ENCODE peak calls at places on chromosomes 2 and 18, in ten cellular contexts. D, K, C, L, M, F, J, H, Z and P are unnamed samples.

GRCh38 chr2:206217162-206217561 is 57.3 kb upstream of the ZDBF2 start:
- DNase-seq in D (no peak), K (no peak), C (no peak), L (no peak), M (no peak), F (no peak), J (no peak), H (no peak), Z (no peak), P (no peak)

GRCh38 chr2:46549159-46549902 is 70.0 kb downstream of the TMEM247 start:
- DNase-seq in D (no peak), K (no peak), C (no peak), L (no peak), M (no peak), F (no peak), J (no peak), H (no peak), Z (no peak), P (no peak)

GRCh38 chr18:62301322-62301721 is 23.8 kb upstream of the TNFRSF11A start:
- DNase-seq in D (no peak), K (no peak), C (no peak), L (no peak), M (no peak), F (no peak), J (no peak), H (no peak), Z (no peak), P (no peak)

GRCh38 chr18:58843662-58844035 is 21.0 kb upstream of the ZNF532 start:
- DNase-seq in D (no peak), K (no peak), C (no peak), L (no peak), M (no peak), F (no peak), J (no peak), H (no peak), Z (no peak), P (no peak)

GRCh38 chr18:79393626-79394401 is 1.9 kb upstream of the NFATC1 start:
- DNase-seq in D (peak; percentile 89), K (peak; percentile 71), C (peak; percentile 91), L (peak; percentile 96), M (peak; percentile 83), F (peak; percentile 71), J (peak; percentile 96), H (peak; percentile 74), Z (peak; percentile 89), P (peak; percentile 90)

GRCh38 chr18:31273812-31274527 is 44.0 kb upstream of the DSG1 start:
- DNase-seq in D (no peak), K (peak; percentile 20), C (no peak), L (no peak), M (no peak), F (no peak), J (no peak), H (no peak), Z (no peak), P (no peak)

GRCh38 chr18:79600141-79600540 is 79.5 kb upstream of the CTDP1 start:
- DNase-seq in D (no peak), K (no peak), C (peak; percentile 3), L (no peak), M (no peak), F (no peak), J (no peak), H (no peak), Z (peak; percentile 69), P (peak; percentile 11)

GRCh38 chr2:143489135-143489534 is 359.9 kb downstream of the ARHGAP15 start:
- DNase-seq in D (no peak), K (no peak), C (no peak), L (no peak), M (no peak), F (no peak), J (no peak), H (peak; percentile 93), Z (no peak), P (no peak)

GRCh38 chr18:75173125-75173432 is 35.9 kb downstream of the PTGR3 start:
- DNase-seq in D (no peak), K (no peak), C (no peak), L (no peak), M (no peak), F (no peak), J (no peak), H (peak; percentile 17), Z (no peak), P (no peak)

GRCh38 chr2:164110518-164110917 is 374.7 kb upstream of the FIGN start:
- DNase-seq in D (no peak), K (no peak), C (no peak), L (no peak), M (no peak), F (no peak), J (no peak), H (no peak), Z (no peak), P (no peak)

GRCh38 chr2:176174850-176175728 is 13.4 kb upstream of the HOXD1 start:
- DNase-seq in D (no peak), K (no peak), C (no peak), L (peak; percentile 71), M (no peak), F (no peak), J (no peak), H (no peak), Z (no peak), P (no peak)

GRCh38 chr2:170878505-170878904 is 50.5 kb upstream of the GORASP2 start:
- DNase-seq in D (no peak), K (no peak), C (no peak), L (no peak), M (no peak), F (no peak), J (no peak), H (no peak), Z (no peak), P (no peak)

DNA sequence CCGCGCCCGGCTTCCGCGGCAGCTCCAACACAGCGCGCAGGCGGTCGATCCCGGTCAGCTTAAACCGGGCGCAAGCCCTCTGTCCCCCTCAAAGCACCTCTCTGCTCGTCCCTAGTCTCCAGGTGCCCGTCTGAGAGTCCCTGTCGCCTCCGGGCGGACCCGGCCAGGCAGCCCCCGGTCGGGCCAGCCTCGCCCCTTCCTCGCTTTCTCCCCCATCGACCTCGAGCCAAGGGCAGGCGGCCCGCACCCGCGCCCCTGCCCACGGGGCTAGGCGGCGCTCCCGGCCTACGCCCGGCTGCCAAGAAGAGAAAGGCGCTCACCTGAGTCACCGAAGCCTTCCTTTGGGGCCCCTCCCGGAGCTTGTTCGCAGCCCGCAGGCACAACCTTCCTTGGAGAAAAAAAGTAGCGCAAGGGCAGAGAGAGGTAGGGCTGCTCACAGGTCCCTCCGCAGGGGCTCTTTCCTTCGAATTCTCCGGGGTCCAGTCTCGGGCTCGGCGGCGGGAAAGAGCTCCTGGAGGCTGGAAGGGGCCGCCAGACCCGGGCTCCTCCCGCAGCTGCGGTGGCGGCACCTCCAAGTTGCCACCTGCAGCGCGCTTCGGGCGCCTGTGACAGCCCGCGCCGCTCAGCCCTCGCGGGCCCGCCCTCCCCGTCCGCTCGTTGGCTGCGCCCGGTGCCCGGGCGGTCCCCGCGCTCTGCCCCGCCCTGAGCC is 86.4 kb upstream of the EPB41L3 start:
- DNase-seq in D (peak; percentile 23), K (peak; percentile 25), C (peak; percentile 75), L (peak; percentile 71), M (peak; percentile 50), F (peak; percentile 58), J (peak; percentile 86), H (peak; percentile 41), Z (peak; percentile 80), P (peak; percentile 52)
- H3K4me3 ChIP-seq in D (peak overlapping the region; percentile 66), K (peak overlapping the region; percentile 43), C (peak overlapping the region; percentile 15), L (peak overlapping the region; percentile 40), M (peak overlapping the region; percentile 88), F (peak overlapping the region; percentile 49), J (peak overlapping the region; percentile 56), H (peak overlapping the region; percentile 60), Z (peak overlapping the region; percentile 60), P (peak overlapping the region; percentile 59)

GRCh38 chr2:128778843-128779242 is 460.2 kb upstream of the HS6ST1 start:
- DNase-seq in D (no peak), K (no peak), C (no peak), L (no peak), M (no peak), F (no peak), J (no peak), H (no peak), Z (no peak), P (no peak)
- TF ChIP-seq POLR2A in D (no peak), K (no peak), C (no peak), L (no peak), M (no peak), F (no peak), J (no peak), H (no peak), Z (no peak), P (no peak)

GRCh38 chr18:54261894-54262293 is 7.4 kb upstream of the POLI start:
- DNase-seq in D (no peak), K (no peak), C (no peak), L (no peak), M (no peak), F (no peak), J (no peak), H (no peak), Z (no peak), P (no peak)

GRCh38 chr18:54255141-54255540 is 14.2 kb upstream of the POLI start:
- DNase-seq in D (no peak), K (no peak), C (no peak), L (no peak), M (no peak), F (no peak), J (no peak), H (no peak), Z (no peak), P (no peak)

GRCh38 chr18:54254265-54254758 is 15.0 kb upstream of the POLI start:
- DNase-seq in D (no peak), K (peak; percentile 53), C (peak; percentile 48), L (no peak), M (no peak), F (peak; percentile 45), J (no peak), H (peak; percentile 20), Z (no peak), P (no peak)

GRCh38 chr18:54260376-54261072 is 8.8 kb upstream of the POLI start:
- DNase-seq in D (no peak), K (no peak), C (peak; percentile 32), L (no peak), M (no peak), F (no peak), J (no peak), H (no peak), Z (no peak), P (no peak)

GRCh38 chr18:54257015-54257414 is 12.3 kb upstream of the POLI start:
- DNase-seq in D (no peak), K (no peak), C (no peak), L (no peak), M (no peak), F (no peak), J (no peak), H (no peak), Z (no peak), P (no peak)
- H3K4me1 ChIP-seq in D (no peaks in the 10 kb centered on the region), K (peaks cover 34% of the 10 kb centered on the region), C (peaks cover 39% of the 10 kb centered on the region), L (no peaks in the 10 kb centered on the region), M (no peaks in the 10 kb centered on the region), F (peaks cover 5% of the 10 kb centered on the region), J (no peaks in the 10 kb centered on the region), H (peaks cover 3% of the 10 kb centered on the region), Z (peaks cover 17% of the 10 kb centered on the region), P (peaks cover 3% of the 10 kb centered on the region)

DNA sequence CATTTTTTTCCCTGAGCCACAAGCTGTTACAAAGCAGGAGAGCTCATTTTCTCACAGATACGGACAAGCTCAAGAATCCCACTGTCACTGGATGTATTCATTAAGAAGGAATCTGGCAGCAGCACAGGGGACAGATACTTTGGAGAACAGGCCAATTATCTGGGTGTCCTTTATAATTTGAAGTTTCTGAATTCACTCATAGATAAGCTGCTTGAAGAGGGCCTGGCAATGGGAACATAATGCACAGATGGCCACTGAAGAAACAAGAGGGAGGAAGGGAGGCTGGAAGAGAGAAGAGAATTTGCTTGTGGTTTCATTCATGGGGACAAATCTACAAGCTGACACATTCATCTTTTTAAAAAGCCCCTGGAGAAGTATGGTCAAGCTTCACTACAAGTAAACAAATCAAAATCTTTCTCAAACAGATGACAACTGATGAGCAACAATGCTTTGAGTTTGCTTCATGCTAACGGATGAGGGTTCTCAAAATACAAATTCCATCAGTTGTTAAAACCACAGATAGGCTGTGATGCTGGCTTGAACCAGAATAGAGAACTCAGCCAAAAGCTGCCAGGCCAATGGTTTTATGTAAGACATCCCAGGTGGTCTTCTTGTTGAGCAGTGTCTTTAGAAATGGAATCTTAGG is 11.9 kb downstream of the BCL2 start:
- DNase-seq in D (no peak), K (no peak), C (no peak), L (no peak), M (no peak), F (no peak), J (no peak), H (no peak), Z (no peak), P (no peak)
- H3K4me3 ChIP-seq in D (no peak overlapping the region), K (no peak overlapping the region), C (no peak overlapping the region), L (no peak overlapping the region), M (no peak overlapping the region), F (no peak overlapping the region), J (no peak overlapping the region), H (no peak overlapping the region), Z (no peak overlapping the region), P (no peak overlapping the region)